ENCODE peak calls at places on chromosome 13, in nine cellular contexts. M is neural progenitor cell, C is IMR-90, Z is sigmoid colon, R is breast epithelium, H is right lobe of liver, G is body of pancreas, U is PC-3, T is GM13977. X is an unnamed sample.

GRCh38 chr13:72205773-72206172 is 338.8 kb upstream of the DACH1 start:
- DNase-seq in M (no peak), C (no peak), Z (no peak), R (no peak), H (no peak), G (no peak), U (peak; percentile 69), T (no peak), X (no peak)

GRCh38 chr13:75461314-75461713 is 20.7 kb downstream of the TBC1D4 start:
- DNase-seq in M (no peak), C (peak; percentile 15), Z (no peak), R (no peak), H (no peak), G (no peak), U (no peak), T (no peak), X (no peak)

GRCh38 chr13:99606322-99607089 is 105.2 kb downstream of the TM9SF2 start:
- DNase-seq in M (peak; percentile 94), C (peak; percentile 71), Z (peak; percentile 94), R (peak; percentile 91), H (peak; percentile 98), G (peak; percentile 91), U (peak; percentile 69), T (peak; percentile 95), X (peak; percentile 89)

GRCh38 chr13:83937579-83937978 is 55.3 kb upstream of the SLITRK1 start:
- DNase-seq in M (no peak), C (no peak), Z (no peak), R (no peak), H (no peak), G (no peak), U (no peak), T (no peak), X (no peak)

GRCh38 chr13:27079421-27079958 is 92.1 kb downstream of the USP12 start:
- DNase-seq in M (peak; percentile 5), C (peak; percentile 67), Z (no peak), R (no peak), H (no peak), G (no peak), U (no peak), T (no peak), X (no peak)

GRCh38 chr13:112446347-112446861 is 70.2 kb downstream of the SPACA7 start:
- DNase-seq in M (no peak), C (no peak), Z (peak; percentile 40), R (no peak), H (peak; percentile 31), G (no peak), U (no peak), T (peak; percentile 33), X (no peak)

GRCh38 chr13:36377822-36378480 is 31.8 kb upstream of the SPART start:
- DNase-seq in M (no peak), C (peak; percentile 38), Z (no peak), R (no peak), H (no peak), G (no peak), U (no peak), T (no peak), X (no peak)

GRCh38 chr13:20472531-20472930 is 53.1 kb downstream of the CRYL1 start:
- DNase-seq in M (no peak), C (no peak), Z (no peak), R (no peak), H (no peak), G (no peak), U (no peak), T (no peak), X (no peak)

GRCh38 chr13:80244574-80244973 is 96.4 kb downstream of the SPRY2 start:
- DNase-seq in M (no peak), C (no peak), Z (no peak), R (no peak), H (no peak), G (no peak), U (no peak), T (no peak), X (no peak)

GRCh38 chr13:35388456-35388855 is 88.0 kb downstream of the MAB21L1 start:
- DNase-seq in M (no peak), C (no peak), Z (no peak), R (no peak), H (no peak), G (no peak), U (no peak), T (no peak), X (no peak)

GRCh38 chr13:111210945-111211469 is 95.9 kb downstream of the ARHGEF7 start:
- DNase-seq in M (no peak), C (no peak), Z (no peak), R (no peak), H (no peak), G (no peak), U (no peak), T (no peak), X (no peak)

GRCh38 chr13:95676100-95676774 is 702 bp upstream of the DNAJC3 start:
- DNase-seq in M (no peak), C (peak; percentile 39), Z (no peak), R (no peak), H (no peak), G (peak; percentile 49), U (peak; percentile 37), T (no peak), X (no peak)

GRCh38 chr13:48234652-48235099 is 1.7 kb downstream of the ITM2B start:
- DNase-seq in M (no peak), C (no peak), Z (no peak), R (no peak), H (no peak), G (no peak), U (peak; percentile 2), T (no peak), X (no peak)

GRCh38 chr13:80050252-80050651 is 290.7 kb downstream of the SPRY2 start:
- DNase-seq in M (no peak), C (peak; percentile 16), Z (no peak), R (no peak), H (no peak), G (no peak), U (no peak), T (no peak), X (no peak)

GRCh38 chr13:43269037-43269476 is 245.7 kb downstream of the DNAJC15 start:
- DNase-seq in M (no peak), C (peak; percentile 98), Z (peak; percentile 84), R (no peak), H (no peak), G (peak; percentile 60), U (peak; percentile 90), T (no peak), X (no peak)

GRCh38 chr13:43273362-43273761 is 250.0 kb downstream of the DNAJC15 start:
- DNase-seq in M (no peak), C (peak; percentile 59), Z (no peak), R (no peak), H (no peak), G (no peak), U (peak; percentile 16), T (no peak), X (no peak)

GRCh38 chr13:32838985-32839384 is 177.2 kb upstream of the KL start:
- DNase-seq in M (no peak), C (peak; percentile 59), Z (peak; percentile 74), R (no peak), H (no peak), G (peak; percentile 34), U (peak; percentile 56), T (peak; percentile 49), X (no peak)

GRCh38 chr13:102878491-102878890 is 32.7 kb downstream of the ERCC5 start:
- DNase-seq in M (peak; percentile 56), C (peak; percentile 76), Z (no peak), R (no peak), H (no peak), G (no peak), U (no peak), T (no peak), X (no peak)

GRCh38 chr13:80251403-80251802 is 89.5 kb downstream of the SPRY2 start:
- DNase-seq in M (peak; percentile 1), C (peak; percentile 60), Z (no peak), R (no peak), H (no peak), G (no peak), U (peak; percentile 64), T (no peak), X (no peak)

DNA sequence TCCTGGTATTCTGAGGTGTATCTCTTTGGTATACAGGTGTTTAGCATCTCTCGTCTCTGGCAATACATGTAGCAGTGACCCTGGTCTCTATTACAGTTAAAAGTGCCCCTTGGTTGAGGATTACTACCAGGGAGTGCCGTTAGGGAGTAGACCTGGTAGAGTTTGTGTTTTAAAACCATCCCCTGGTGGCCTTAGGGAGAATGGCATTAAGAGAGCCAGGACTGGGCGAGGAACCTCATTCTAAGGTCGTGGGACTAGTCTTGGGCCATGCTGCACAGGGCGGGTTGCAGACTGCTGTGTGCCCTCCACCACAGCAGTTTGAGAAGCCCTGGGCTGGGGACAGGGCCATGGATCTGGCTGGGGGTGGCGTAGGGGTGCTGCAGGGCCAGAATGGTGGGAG is 35.0 kb downstream of the B3GLCT start:
- DNase-seq in M (no peak), C (no peak), Z (no peak), R (no peak), H (no peak), G (no peak), U (peak; percentile 14), T (no peak), X (no peak)
- TF ChIP-seq CTCF in M (peak; percentile 27), C (peak; percentile 29), Z (no peak), R (no peak), H (no peak), G (no peak), U (peak; percentile 43), T (no peak), X (no peak)

DNA sequence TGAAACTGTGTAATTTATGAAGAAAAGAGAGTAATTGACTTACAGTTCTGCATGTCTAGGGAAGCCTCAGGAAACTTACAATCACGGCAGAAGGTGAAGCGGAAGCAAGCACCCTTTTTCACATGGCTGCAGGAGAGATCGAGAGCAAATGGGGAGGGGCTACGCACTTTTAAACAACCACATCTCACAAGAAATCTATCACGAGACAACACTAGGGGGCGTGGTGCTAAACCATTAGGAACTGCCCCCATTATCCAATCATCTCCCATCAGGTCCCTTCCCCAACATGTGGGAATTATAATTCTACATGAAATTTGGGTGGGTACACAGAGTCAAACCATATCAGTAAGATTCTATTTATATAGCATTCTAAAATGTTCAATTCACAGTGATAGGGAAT is 114.8 kb upstream of the TRPC4 start:
- DNase-seq in M (peak; percentile 26), C (no peak), Z (no peak), R (no peak), H (no peak), G (no peak), U (no peak), T (no peak), X (no peak)
- TF ChIP-seq CTCF in M (peak; percentile 29), C (no peak), Z (no peak), R (no peak), H (no peak), G (no peak), U (no peak), T (peak; percentile 21), X (no peak)

GRCh38 chr13:88887045-88887662 is 1216.0 kb downstream of the SLITRK5 start:
- DNase-seq in M (peak; percentile 10), C (no peak), Z (no peak), R (no peak), H (peak; percentile 29), G (no peak), U (no peak), T (no peak), X (no peak)
- TF ChIP-seq CTCF in M (peak; percentile 19), C (no peak), Z (no peak), R (no peak), H (no peak), G (no peak), U (peak; percentile 19), T (peak; percentile 19), X (no peak)

DNA sequence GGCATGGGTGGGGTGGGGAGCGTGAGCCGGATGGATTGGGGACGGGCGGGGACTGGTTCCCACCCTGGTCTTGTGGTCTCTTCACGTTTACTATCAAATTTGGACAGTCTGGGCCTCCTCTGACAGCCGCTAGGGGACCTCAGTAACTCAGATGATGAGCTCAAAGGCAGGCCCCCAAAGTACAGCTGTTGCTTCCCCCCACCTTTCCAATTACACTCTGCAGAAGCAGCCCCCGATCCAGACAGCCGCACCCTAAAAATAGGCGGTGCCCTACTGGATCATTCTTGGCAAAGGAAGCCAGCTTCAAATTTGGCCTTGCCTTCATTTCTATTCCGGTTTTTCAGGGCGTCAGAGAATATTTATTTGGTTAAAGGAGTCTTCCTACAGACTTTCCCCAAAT is 1.9 kb upstream of the FOXO1 start:
- DNase-seq in M (peak; percentile 58), C (no peak), Z (peak; percentile 82), R (no peak), H (no peak), G (no peak), U (no peak), T (peak; percentile 77), X (no peak)
- TF ChIP-seq CTCF in M (peak; percentile 60), C (peak; percentile 21), Z (no peak), R (no peak), H (no peak), G (no peak), U (no peak), T (peak; percentile 73), X (peak; percentile 74)